ENCODE peak calls at places on chromosomes 4 and X, in four cellular contexts. X is NCI-H1930, R is lower leg skin, G is caudate nucleus. I is an unnamed sample.

GRCh38 chr4:2036327-2036726 is 22.8 kb upstream of the NAT8L start:
- DNase-seq in X (no peak), R (no peak), G (no peak), I (no peak)

GRCh38 chr4:64479338-64479737 is 70.1 kb upstream of the TECRL start:
- DNase-seq in X (no peak), R (no peak), G (no peak), I (no peak)

GRCh38 chr4:48575964-48576363 is 85.9 kb downstream of the ZAR1 start:
- DNase-seq in X (no peak), R (no peak), G (no peak), I (no peak)

GRCh38 chr4:107709916-107710315 is 10.1 kb downstream of the PAPSS1 start:
- DNase-seq in X (no peak), R (no peak), G (no peak), I (no peak)

GRCh38 chr4:94516067-94516466 is 64.3 kb downstream of the PDLIM5 start:
- DNase-seq in X (no peak), R (no peak), G (no peak), I (no peak)

GRCh38 chr4:22848332-22848731 is 155.6 kb downstream of the GBA3 start:
- DNase-seq in X (no peak), R (no peak), G (no peak), I (no peak)

GRCh38 chrX:10021461-10022272 is 54.5 kb downstream of the CLDN34 start:
- DNase-seq in X (no peak), R (no peak), G (no peak), I (no peak)

GRCh38 chr4:113738251-113738650 is 23.3 kb downstream of the CAMK2D start:
- DNase-seq in X (no peak), R (no peak), G (no peak), I (no peak)

GRCh38 chr4:3257125-3257690 is 8.2 kb downstream of the MSANTD1 start:
- DNase-seq in X (no peak), R (no peak), G (no peak), I (no peak)

GRCh38 chr4:6250235-6250983 is 19.2 kb upstream of the WFS1 start:
- DNase-seq in X (peak; percentile 46), R (no peak), G (no peak), I (no peak)

GRCh38 chr4:73178389-73178788 is 80.2 kb downstream of the ANKRD17 start:
- DNase-seq in X (no peak), R (no peak), G (no peak), I (no peak)

GRCh38 chr4:104966349-104967033 is 180.2 kb upstream of the TET2 start:
- DNase-seq in X (no peak), R (peak; percentile 43), G (no peak), I (peak; percentile 8)

GRCh38 chrX:40153335-40154221 is 55.8 kb upstream of the BCOR start:
- DNase-seq in X (peak; percentile 17), R (no peak), G (peak; percentile 26), I (peak; percentile 43)

GRCh38 chr4:104591505-104591904 is 96.8 kb upstream of the CXXC4 start:
- DNase-seq in X (peak; percentile 88), R (no peak), G (no peak), I (no peak)

GRCh38 chrX:74492720-74493201 is 71.5 kb downstream of the SLC16A2 start:
- DNase-seq in X (no peak), R (no peak), G (peak; percentile 0), I (no peak)

GRCh38 chr4:1172971-1173757 is 781 bp upstream of the SPON2 start:
- DNase-seq in X (no peak), R (no peak), G (no peak), I (no peak)

GRCh38 chr4:27088491-27088890 is 227.8 kb downstream of the STIM2 start:
- DNase-seq in X (no peak), R (no peak), G (no peak), I (no peak)

GRCh38 chr4:6469898-6470501 is 2.4 kb downstream of the PPP2R2C start:
- DNase-seq in X (no peak), R (peak; percentile 8), G (no peak), I (no peak)

GRCh38 chrX:133838761-133839676 is 146.4 kb downstream of the GPC3 start:
- DNase-seq in X (no peak), R (no peak), G (no peak), I (no peak)

GRCh38 chr4:103018391-103019318 is 850 bp downstream of the SLC9B1 start:
- DNase-seq in X (no peak), R (no peak), G (no peak), I (no peak)

GRCh38 chr4:183544109-183544508 is 39.3 kb downstream of the ING2 start:
- DNase-seq in X (no peak), R (no peak), G (no peak), I (no peak)

GRCh38 chr4:80197132-80197573 is at the start of gene PRDM8:
- DNase-seq in X (peak; percentile 28), R (no peak), G (peak; percentile 45), I (peak; percentile 31)

GRCh38 chrX:11629593-11630211 is 36.0 kb downstream of the ARHGAP6 start:
- DNase-seq in X (no peak), R (peak; percentile 15), G (no peak), I (no peak)

GRCh38 chr4:67933755-67934154 is 29.5 kb downstream of the TMPRSS11A start:
- DNase-seq in X (no peak), R (no peak), G (no peak), I (no peak)

GRCh38 chr4:152536545-152537182 is 772 bp upstream of the FBXW7 start:
- DNase-seq in X (no peak), R (no peak), G (peak; percentile 72), I (peak; percentile 76)

GRCh38 chr4:111512081-111512774 is 633.0 kb upstream of the FAM241A start:
- DNase-seq in X (no peak), R (no peak), G (no peak), I (no peak)

I was measured in stimulated activated naive CD4-positive, alpha-beta T cell treated with Interleukin-2 at 50 U/mL for 16 hours.